ENCODE peak calls at places on chromosomes 13 and 19, in five cellular contexts. K is thoracic aorta, I is omental fat pad, N is Caco-2, G is progenitor cell of endocrine pancreas. V is an unnamed sample.

GRCh38 chr13:29384466-29384865 is 211.0 kb downstream of the SLC7A1 start:
- DNase-seq in K (no peak), G (no peak), N (no peak), I (no peak), V (no peak)

GRCh38 chr19:4633140-4633967 is 6.0 kb upstream of the TNFAIP8L1 start:
- DNase-seq in I (no peak), N (peak), G (peak), K (no peak), V (peak)

GRCh38 chr19:33124207-33125098 is 7.5 kb upstream of the WDR88 start:
- DNase-seq in I (no peak), G (no peak), N (no peak), K (no peak), V (no peak)

GRCh38 chr19:4929186-4929585 is 19.9 kb downstream of the UHRF1 start:
- DNase-seq in K (no peak), G (no peak), I (no peak), N (no peak), V (no peak)

GRCh38 chr13:24023073-24023472 is 125.8 kb upstream of the C1QTNF9B start:
- DNase-seq in I (no peak), G (no peak), N (no peak), K (no peak), V (no peak)

GRCh38 chr13:22091971-22092300 is 421.1 kb downstream of the FGF9 start:
- DNase-seq in N (no peak), I (no peak), G (no peak), K (no peak), V (no peak)

GRCh38 chr13:46544811-46545210 is 8.2 kb upstream of the LRCH1 start:
- DNase-seq in K (no peak), I (no peak), N (no peak), G (no peak), V (no peak)

GRCh38 chr19:47176071-47176626 is 45.5 kb downstream of the SAE1 start:
- DNase-seq in G (no peak), K (no peak), I (no peak), N (no peak), V (no peak)

GRCh38 chr13:103282571-103283450 is 216.6 kb upstream of the SLC10A2 start:
- DNase-seq in K (no peak), I (no peak), N (no peak), G (no peak), V (no peak)

GRCh38 chr13:110430391-110431338 is 123.6 kb downstream of the COL4A2 start:
- DNase-seq in G (no peak), I (no peak), N (no peak), K (no peak), V (no peak)

GRCh38 chr13:77859450-77859849 is 59.2 kb downstream of the EDNRB start:
- DNase-seq in G (no peak), N (no peak), I (no peak), K (no peak), V (no peak)

GRCh38 chr19:13843104-13843921 is 33.6 kb upstream of the NANOS3 start:
- DNase-seq in I (no peak), K (no peak), N (peak), G (no peak), V (no peak)

GRCh38 chr13:41344358-41344757 is 33.3 kb downstream of the NAA16 start:
- DNase-seq in K (no peak), I (no peak), N (no peak), G (no peak), V (no peak)

GRCh38 chr13:106911020-106911419 is 343.1 kb upstream of the ARGLU1 start:
- DNase-seq in N (no peak), I (no peak), K (no peak), G (no peak), V (no peak)

GRCh38 chr19:19566306-19566705 is 28.2 kb downstream of the CILP2 start:
- DNase-seq in I (no peak), N (no peak), K (no peak), G (no peak), V (no peak)

GRCh38 chr19:19559942-19560341 is 21.9 kb downstream of the CILP2 start:
- DNase-seq in K (no peak), I (no peak), G (no peak), N (no peak), V (no peak)

GRCh38 chr19:19561946-19562664 is 24.0 kb downstream of the CILP2 start:
- DNase-seq in K (no peak), G (no peak), N (no peak), I (no peak), V (no peak)

GRCh38 chr19:19563348-19563848 is 25.3 kb downstream of the CILP2 start:
- DNase-seq in I (no peak), G (no peak), N (no peak), K (no peak), V (no peak)

GRCh38 chr19:19562665-19563347 is 24.7 kb downstream of the CILP2 start:
- DNase-seq in G (no peak), N (no peak), K (no peak), I (no peak), V (no peak)
- TF ChIP-seq CTCF in G (no peak), N (no peak), K (no peak), I (no peak), V (no peak)

GRCh38 chr13:99366075-99366987 is 59.1 kb upstream of the GPR183 start:
- DNase-seq in I (no peak), N (no peak), G (no peak), K (no peak), V (no peak)

GRCh38 chr13:99363949-99364348 is 56.8 kb upstream of the GPR183 start:
- DNase-seq in N (no peak), K (no peak), G (no peak), I (no peak), V (no peak)

GRCh38 chr13:99370476-99371272 is 63.5 kb upstream of the GPR183 start:
- DNase-seq in N (peak), G (no peak), I (no peak), K (no peak), V (no peak)

GRCh38 chr13:99367106-99367616 is 60.0 kb upstream of the GPR183 start:
- DNase-seq in N (no peak), I (no peak), G (no peak), K (no peak), V (no peak)

DNA sequence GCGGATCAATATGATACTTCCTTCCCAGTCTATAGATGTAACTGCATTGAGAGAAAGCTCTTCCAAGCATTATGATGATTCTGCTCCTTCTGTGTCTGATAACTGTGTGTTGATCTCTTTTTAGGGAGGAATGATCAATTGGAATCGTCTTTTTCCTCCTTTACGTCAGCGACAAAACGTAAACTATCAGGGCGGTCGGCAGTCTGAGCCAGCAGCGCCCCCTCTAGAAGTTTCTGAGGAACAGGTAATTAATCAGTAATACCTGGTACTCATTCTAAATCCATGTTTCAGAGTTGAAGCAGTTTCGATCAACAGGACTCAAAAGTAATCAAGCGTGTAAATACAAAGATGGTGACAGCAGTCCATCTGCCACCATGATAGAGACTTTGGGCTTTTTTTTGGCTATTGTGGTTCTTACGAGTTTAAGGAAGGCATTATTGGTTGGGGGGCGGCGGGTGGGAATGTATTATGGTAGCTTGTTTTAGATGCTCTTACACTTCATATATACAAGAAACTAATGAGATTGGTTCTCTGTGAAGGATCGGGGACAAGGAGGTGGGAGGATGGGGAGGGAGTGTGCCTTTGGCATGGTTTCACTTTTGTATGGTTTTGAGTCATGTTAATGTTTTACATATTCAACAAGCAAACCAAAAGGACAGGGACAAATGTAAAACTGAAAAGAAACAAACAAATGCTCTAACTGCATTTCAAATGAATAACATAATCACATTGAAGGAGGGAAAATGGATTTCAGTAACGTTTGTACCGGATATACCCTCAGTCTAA is 60.7 kb upstream of the GPR183 start:
- DNase-seq in G (no peak), I (no peak), N (no peak), K (no peak), V (no peak)
- TF ChIP-seq CTCF in G (no peak), I (no peak), N (no peak), K (no peak), V (no peak)

GRCh38 chr13:50580684-50581305 is 262.7 kb downstream of the DLEU7 start:
- DNase-seq in N (no peak), I (no peak), G (no peak), K (no peak), V (no peak)
- TF ChIP-seq CTCF in N (no peak), I (no peak), G (no peak), K (no peak), V (no peak)

GRCh38 chr13:50829896-50830295 is 13.6 kb downstream of the DLEU7 start:
- DNase-seq in K (no peak), I (no peak), N (no peak), G (no peak), V (no peak)
- TF ChIP-seq CTCF in K (no peak), I (no peak), N (no peak), G (no peak), V (no peak)

GRCh38 chr19:51550848-51551672 is 19.6 kb upstream of the SIGLEC6 start:
- DNase-seq in I (no peak), K (no peak), G (no peak), N (peak), V (no peak)

GRCh38 chr19:51551673-51552440 is 19.2 kb upstream of the ZNF175 start:
- DNase-seq in G (no peak), K (no peak), I (no peak), N (no peak), V (no peak)

GRCh38 chr19:51549533-51550324 is 18.3 kb upstream of the SIGLEC6 start:
- DNase-seq in I (no peak), G (no peak), N (no peak), K (no peak), V (no peak)

GRCh38 chr19:51552996-51553725 is 17.9 kb upstream of the ZNF175 start:
- DNase-seq in K (no peak), I (peak), G (peak), N (peak), V (peak)

GRCh38 chr19:51552608-51552995 is 18.5 kb upstream of the ZNF175 start:
- DNase-seq in K (no peak), G (no peak), N (no peak), I (no peak), V (no peak)
- TF ChIP-seq CTCF in K (no peak), G (no peak), N (no peak), I (no peak), V (no peak)

DNA sequence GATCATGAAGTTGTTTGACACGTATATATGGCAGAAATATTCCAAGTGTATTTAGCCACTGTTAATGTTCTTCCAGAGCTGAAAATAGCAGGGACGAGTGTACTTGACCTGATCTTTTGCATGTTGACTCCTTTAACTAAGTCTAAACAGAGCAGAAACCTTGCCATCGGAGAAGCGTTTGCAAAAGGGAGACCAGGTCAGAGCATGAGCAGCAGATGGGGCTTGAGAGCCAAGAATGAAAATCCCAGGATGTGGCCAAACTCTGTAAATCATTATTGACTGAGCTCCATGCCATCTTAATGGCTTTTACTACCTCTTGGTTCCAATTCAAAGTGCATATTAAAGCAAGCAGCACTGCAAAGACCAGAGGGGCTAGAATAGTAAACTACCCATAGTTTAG is 55.5 kb downstream of the FAM216B start:
- DNase-seq in G (no peak), K (no peak), I (no peak), N (peak), V (no peak)
- TF ChIP-seq CTCF in G (peak), K (no peak), I (no peak), N (peak), V (no peak)

V was measured in activated B cell treated with CpG ODN at 0.5 μM for 24 hours.